ENCODE peak calls at places on chromosomes 12 and 14, in nine cellular contexts. T is hepatocyte; Y is non-pigmented ciliary epithelial cell; V is LNCaP clone FGC; X is choroid plexus epithelial cell; U is GM13977; K is stimulated activated naive B cell treated with anti-CD40 and anti-IgM and Interleukin-4, amounts not matched to agents 10 μg/mL and 1 μg/mL and 100 μg/mL, for 72 hours; M is dorsolateral prefrontal cortex; C is upper lobe of right lung. G is an unnamed sample.
A peak's percentile ranks its signal among the peaks of the same experiment; 100 is the strongest.

GRCh38 chr12:5377997-5378596 is 53.8 kb upstream of the NTF3 start:
- DNase-seq in M (no peak), Y (no peak), T (peak; percentile 49), C (no peak), K (no peak), V (no peak), X (no peak), U (no peak), G (no peak)

GRCh38 chr14:43894534-43894933 is 612.5 kb downstream of the FSCB start:
- DNase-seq in U (no peak), M (no peak), Y (no peak), X (no peak), T (no peak), K (no peak), C (no peak), V (peak; percentile 3), G (no peak)

GRCh38 chr12:66045506-66045905 is 85.0 kb downstream of the LLPH start:
- DNase-seq in U (no peak), M (no peak), K (no peak), X (no peak), T (no peak), V (no peak), Y (no peak), C (no peak), G (no peak)

GRCh38 chr12:88952543-88952942 is 372.3 kb upstream of the KITLG start:
- DNase-seq in U (no peak), C (no peak), T (peak; percentile 38), M (no peak), X (peak; percentile 58), V (no peak), K (no peak), Y (no peak), G (no peak)

GRCh38 chr12:92544321-92544720 is 158.5 kb upstream of the PLEKHG7 start:
- DNase-seq in C (no peak), V (no peak), X (no peak), M (no peak), T (peak; percentile 24), K (no peak), U (no peak), Y (no peak), G (no peak)

GRCh38 chr14:91327201-91327600 is 82.7 kb upstream of the GPR68 start:
- DNase-seq in V (no peak), X (peak; percentile 9), T (no peak), K (no peak), C (peak; percentile 63), M (no peak), Y (no peak), U (no peak), G (no peak)

GRCh38 chr12:115261249-115261648 is 577.3 kb upstream of the TBX3 start:
- DNase-seq in T (no peak), U (no peak), K (no peak), Y (no peak), V (no peak), X (no peak), C (no peak), M (no peak), G (no peak)

GRCh38 chr14:50775357-50775756 is 55.6 kb downstream of the NIN start:
- DNase-seq in X (peak; percentile 87), U (no peak), T (peak; percentile 27), V (no peak), Y (peak; percentile 73), K (no peak), C (no peak), M (no peak), G (no peak)

GRCh38 chr14:35509846-35510245 is 24.1 kb upstream of the INSM2 start:
- DNase-seq in K (no peak), X (no peak), Y (no peak), C (no peak), U (no peak), V (no peak), M (no peak), T (no peak), G (no peak)

GRCh38 chr14:71498151-71498734 is 434.0 kb upstream of the RGS6 start:
- DNase-seq in T (no peak), U (no peak), K (no peak), X (peak; percentile 61), M (no peak), V (no peak), Y (no peak), C (no peak), G (no peak)

GRCh38 chr14:93719234-93719633 is 69.1 kb downstream of the PRIMA1 start:
- DNase-seq in X (no peak), V (no peak), T (no peak), M (no peak), U (no peak), Y (no peak), K (no peak), C (no peak), G (no peak)

G was measured in caudate nucleus.